ENCODE peak calls at places on chromosomes 13 and 19, in four cellular contexts. I is H4, R is hepatic stellate cell, G is frontal cortex. F is an unnamed sample.

GRCh38 chr19:49924004-49924880 is 4.8 kb upstream of the ATF5 start:
- DNase-seq in R (no peak), G (no peak), I (no peak), F (no peak)

GRCh38 chr19:5394907-5395505 is 54.4 kb upstream of the PTPRS start:
- DNase-seq in R (no peak), G (no peak), I (no peak), F (no peak)

GRCh38 chr13:60431108-60431700 is 34.2 kb downstream of the TDRD3 start:
- DNase-seq in G (no peak), R (peak; percentile 12), I (peak; percentile 39), F (peak; percentile 77)

GRCh38 chr13:69198706-69199105 is 908.9 kb upstream of the ATXN8OS start:
- DNase-seq in R (no peak), I (no peak), G (no peak), F (no peak)

GRCh38 chr13:113669871-113670341 is 2.9 kb downstream of the GRK1 start:
- DNase-seq in R (no peak), G (no peak), I (no peak), F (no peak)

GRCh38 chr13:75544681-75545333 is 4.8 kb upstream of the UCHL3 start:
- DNase-seq in I (no peak), G (no peak), R (peak; percentile 28), F (no peak)

GRCh38 chr13:102680842-102681725 is 13.8 kb downstream of the METTL21C start:
- DNase-seq in G (no peak), R (no peak), I (no peak), F (no peak)

GRCh38 chr19:48627211-48627864 is 8.0 kb downstream of the SPHK2 start:
- DNase-seq in G (no peak), I (no peak), R (no peak), F (no peak)

GRCh38 chr13:64054306-64054705 is 2638.7 kb upstream of the PCDH20 start:
- DNase-seq in R (no peak), G (no peak), I (no peak), F (no peak)

GRCh38 chr19:11737964-11738745 is 591 bp downstream of the ZNF823 start:
- DNase-seq in G (no peak), R (peak; percentile 26), I (no peak), F (peak; percentile 2)

GRCh38 chr13:27295096-27295495 is 24.5 kb downstream of the RASL11A start:
- DNase-seq in I (no peak), R (no peak), G (no peak), F (no peak)